ENCODE peak calls at places on chromosomes 13 and 19, in ten cellular contexts. S, J, K, T, O, X, I, P, L and M are unnamed samples.
A peak's percentile ranks its signal among the peaks of the same experiment; 100 is the strongest.

GRCh38 chr19:33259532-33259931 is 33.9 kb upstream of the SLC7A10 start:
- DNase-seq in J (no peak), L (no peak), K (no peak), O (no peak), X (no peak), S (no peak), T (no peak), I (no peak), P (no peak), M (peak; percentile 45)

GRCh38 chr13:110405597-110406450 is 98.7 kb downstream of the COL4A2 start:
- DNase-seq in X (peak; percentile 66), I (no peak), S (no peak), J (no peak), T (no peak), P (no peak), O (no peak), L (no peak), K (no peak), M (no peak)

GRCh38 chr13:35283856-35284255 is 192.6 kb downstream of the MAB21L1 start:
- DNase-seq in I (no peak), S (no peak), X (no peak), J (no peak), P (no peak), L (no peak), K (no peak), O (no peak), T (no peak), M (no peak)

GRCh38 chr13:76820759-76821158 is 65.4 kb downstream of the KCTD12 start:
- DNase-seq in T (no peak), L (no peak), S (no peak), X (peak; percentile 85), I (peak; percentile 47), O (no peak), K (no peak), J (no peak), P (no peak), M (peak; percentile 80)

GRCh38 chr13:37640499-37640898 is 41.9 kb upstream of the POSTN start:
- DNase-seq in P (no peak), X (peak; percentile 59), I (no peak), L (no peak), K (no peak), J (no peak), T (no peak), S (no peak), O (peak; percentile 36), M (no peak)

GRCh38 chr13:95087746-95088305 is 213.4 kb downstream of the ABCC4 start:
- DNase-seq in J (no peak), I (no peak), S (no peak), X (no peak), T (no peak), K (no peak), P (no peak), L (no peak), O (no peak), M (no peak)

GRCh38 chr13:113820813-113821651 is 42.8 kb downstream of the GAS6 start:
- DNase-seq in T (no peak), O (peak; percentile 89), X (peak; percentile 91), S (no peak), L (no peak), P (no peak), J (peak; percentile 91), I (peak; percentile 84), K (no peak), M (peak; percentile 85)

GRCh38 chr19:38745316-38745715 is 1.0 kb upstream of the CAPN12 start:
- DNase-seq in S (no peak), O (no peak), X (peak; percentile 6), K (no peak), P (no peak), I (no peak), T (no peak), J (peak; percentile 24), L (no peak), M (peak; percentile 25)

GRCh38 chr19:33134571-33135041 is 2.7 kb downstream of the WDR88 start:
- DNase-seq in O (no peak), S (peak; percentile 34), L (peak; percentile 31), T (no peak), J (peak; percentile 44), I (no peak), X (no peak), P (no peak), K (no peak), M (no peak)

GRCh38 chr19:53037101-53038097 is 7.1 kb upstream of the ERVV-2 start:
- DNase-seq in J (peak; percentile 85), L (no peak), I (no peak), O (no peak), T (peak; percentile 18), K (peak; percentile 74), P (no peak), X (peak; percentile 91), S (no peak), M (peak; percentile 48)

GRCh38 chr13:45621950-45622349 is 6.4 kb upstream of the ERICH6B start:
- DNase-seq in K (no peak), L (no peak), I (no peak), S (no peak), O (no peak), P (no peak), T (no peak), J (no peak), X (no peak), M (no peak)

GRCh38 chr19:33325920-33326319 is 23.6 kb upstream of the CEBPA start:
- DNase-seq in I (no peak), S (no peak), L (no peak), O (no peak), P (no peak), K (no peak), X (no peak), J (no peak), T (no peak), M (peak; percentile 67)

GRCh38 chr13:61277877-61278276 is 137.8 kb downstream of the PCDH20 start:
- DNase-seq in P (no peak), L (no peak), I (no peak), O (no peak), J (no peak), T (no peak), S (no peak), X (no peak), K (no peak), M (no peak)

GRCh38 chr13:32212420-32212819 is 102.7 kb downstream of the ZAR1L start:
- DNase-seq in T (no peak), J (no peak), I (no peak), X (peak; percentile 66), K (no peak), S (no peak), L (no peak), P (no peak), O (no peak), M (no peak)

GRCh38 chr19:50198431-50199253 is 4.8 kb upstream of the MYH14 start:
- DNase-seq in T (no peak), L (no peak), O (no peak), I (no peak), S (no peak), X (no peak), P (no peak), J (no peak), K (no peak), M (no peak)

GRCh38 chr13:77563110-77563509 is 27.6 kb downstream of the SCEL start:
- DNase-seq in I (no peak), X (peak; percentile 13), P (no peak), K (no peak), S (no peak), L (no peak), T (no peak), O (no peak), J (no peak), M (no peak)

GRCh38 chr13:41200126-41200525 is 5.8 kb upstream of the KBTBD7 start:
- DNase-seq in X (peak; percentile 62), J (no peak), L (no peak), O (no peak), P (no peak), I (no peak), T (no peak), K (no peak), S (no peak), M (no peak)

GRCh38 chr19:55809381-55810058 is 22.3 kb downstream of the NLRP11 start:
- DNase-seq in S (no peak), T (no peak), I (peak; percentile 15), X (peak; percentile 57), L (no peak), J (peak; percentile 61), O (no peak), K (no peak), P (no peak), M (peak; percentile 49)